ENCODE peak calls at places on chromosomes 4 and X, in nine cellular contexts. One of them, this sample, is unnamed.

GRCh38 chr4:25306658-25307057 is 5.9 kb upstream of the ZCCHC4 start:
- DNase-seq in neural crest cell: no peak
- DNase-seq in AG08396: no peak
- DNase-seq in skeletal muscle cell: no peak
- DNase-seq in pancreas: no peak
- DNase-seq in stimulated activated CD8-positive, alpha-beta memory T cell treated with anti-CD3 and anti-CD28 coated beads, Interleukin-15, amount 100 ng/mL, for 4 hours: no peak
- DNase-seq in stimulated activated naive B cell treated with anti-CD40 and anti-IgM and Interleukin-4, amounts not matched to agents 10 μg/mL and 1 μg/mL and 100 μg/mL, for 72 hours: no peak
- DNase-seq in NCI-H226: no peak
- DNase-seq in pons: no peak
- DNase-seq in this sample: no peak

GRCh38 chr4:76772498-76773106 is 125.3 kb downstream of the SOWAHB start:
- DNase-seq in skeletal muscle cell: peak
- DNase-seq in pons: no peak
- DNase-seq in stimulated activated naive B cell treated with anti-CD40 and anti-IgM and Interleukin-4, amounts not matched to agents 10 μg/mL and 1 μg/mL and 100 μg/mL, for 72 hours: no peak
- DNase-seq in pancreas: no peak
- DNase-seq in NCI-H226: peak
- DNase-seq in neural crest cell: no peak
- DNase-seq in stimulated activated CD8-positive, alpha-beta memory T cell treated with anti-CD3 and anti-CD28 coated beads, Interleukin-15, amount 100 ng/mL, for 4 hours: no peak
- DNase-seq in AG08396: no peak
- DNase-seq in this sample: no peak

GRCh38 chr4:106323119-106323518 is 6.8 kb downstream of the AIMP1 start:
- DNase-seq in stimulated activated CD8-positive, alpha-beta memory T cell treated with anti-CD3 and anti-CD28 coated beads, Interleukin-15, amount 100 ng/mL, for 4 hours: no peak
- DNase-seq in pons: no peak
- DNase-seq in NCI-H226: no peak
- DNase-seq in skeletal muscle cell: no peak
- DNase-seq in pancreas: no peak
- DNase-seq in AG08396: no peak
- DNase-seq in neural crest cell: no peak
- DNase-seq in stimulated activated naive B cell treated with anti-CD40 and anti-IgM and Interleukin-4, amounts not matched to agents 10 μg/mL and 1 μg/mL and 100 μg/mL, for 72 hours: no peak
- DNase-seq in this sample: no peak

GRCh38 chr4:78476108-78476704 is 75.4 kb upstream of the ANXA3 start:
- DNase-seq in stimulated activated naive B cell treated with anti-CD40 and anti-IgM and Interleukin-4, amounts not matched to agents 10 μg/mL and 1 μg/mL and 100 μg/mL, for 72 hours: no peak
- DNase-seq in AG08396: no peak
- DNase-seq in pancreas: no peak
- DNase-seq in stimulated activated CD8-positive, alpha-beta memory T cell treated with anti-CD3 and anti-CD28 coated beads, Interleukin-15, amount 100 ng/mL, for 4 hours: no peak
- DNase-seq in skeletal muscle cell: no peak
- DNase-seq in neural crest cell: no peak
- DNase-seq in pons: no peak
- DNase-seq in NCI-H226: no peak
- DNase-seq in this sample: no peak

GRCh38 chrX:123648028-123648810 is 84.6 kb downstream of the THOC2 start:
- DNase-seq in stimulated activated naive B cell treated with anti-CD40 and anti-IgM and Interleukin-4, amounts not matched to agents 10 μg/mL and 1 μg/mL and 100 μg/mL, for 72 hours: peak
- DNase-seq in AG08396: peak
- DNase-seq in pons: no peak
- DNase-seq in skeletal muscle cell: peak
- DNase-seq in NCI-H226: no peak
- DNase-seq in pancreas: no peak
- DNase-seq in neural crest cell: peak
- DNase-seq in stimulated activated CD8-positive, alpha-beta memory T cell treated with anti-CD3 and anti-CD28 coated beads, Interleukin-15, amount 100 ng/mL, for 4 hours: no peak
- DNase-seq in this sample: peak

GRCh38 chrX:44043496-44043895 is 70.3 kb upstream of the NDP start:
- DNase-seq in skeletal muscle cell: no peak
- DNase-seq in NCI-H226: no peak
- DNase-seq in AG08396: no peak
- DNase-seq in pancreas: no peak
- DNase-seq in neural crest cell: no peak
- DNase-seq in pons: no peak
- DNase-seq in stimulated activated CD8-positive, alpha-beta memory T cell treated with anti-CD3 and anti-CD28 coated beads, Interleukin-15, amount 100 ng/mL, for 4 hours: no peak
- DNase-seq in stimulated activated naive B cell treated with anti-CD40 and anti-IgM and Interleukin-4, amounts not matched to agents 10 μg/mL and 1 μg/mL and 100 μg/mL, for 72 hours: no peak
- DNase-seq in this sample: no peak

GRCh38 chrX:10190367-10190766 is 33.6 kb downstream of the CLCN4 start:
- DNase-seq in pons: peak
- DNase-seq in skeletal muscle cell: no peak
- DNase-seq in NCI-H226: peak
- DNase-seq in stimulated activated naive B cell treated with anti-CD40 and anti-IgM and Interleukin-4, amounts not matched to agents 10 μg/mL and 1 μg/mL and 100 μg/mL, for 72 hours: no peak
- DNase-seq in AG08396: peak
- DNase-seq in neural crest cell: peak
- DNase-seq in stimulated activated CD8-positive, alpha-beta memory T cell treated with anti-CD3 and anti-CD28 coated beads, Interleukin-15, amount 100 ng/mL, for 4 hours: no peak
- DNase-seq in pancreas: no peak
- DNase-seq in this sample: peak

GRCh38 chr4:133148690-133149363 is at the start of gene PCDH10:
- DNase-seq in neural crest cell: peak
- DNase-seq in NCI-H226: peak
- DNase-seq in pancreas: peak
- DNase-seq in pons: peak
- DNase-seq in AG08396: peak
- DNase-seq in stimulated activated CD8-positive, alpha-beta memory T cell treated with anti-CD3 and anti-CD28 coated beads, Interleukin-15, amount 100 ng/mL, for 4 hours: no peak
- DNase-seq in skeletal muscle cell: peak
- DNase-seq in stimulated activated naive B cell treated with anti-CD40 and anti-IgM and Interleukin-4, amounts not matched to agents 10 μg/mL and 1 μg/mL and 100 μg/mL, for 72 hours: peak
- DNase-seq in this sample: peak

GRCh38 chr4:111854494-111855087 is 290.7 kb upstream of the FAM241A start:
- DNase-seq in pancreas: peak
- DNase-seq in NCI-H226: peak
- DNase-seq in stimulated activated CD8-positive, alpha-beta memory T cell treated with anti-CD3 and anti-CD28 coated beads, Interleukin-15, amount 100 ng/mL, for 4 hours: no peak
- DNase-seq in neural crest cell: peak
- DNase-seq in skeletal muscle cell: peak
- DNase-seq in AG08396: peak
- DNase-seq in stimulated activated naive B cell treated with anti-CD40 and anti-IgM and Interleukin-4, amounts not matched to agents 10 μg/mL and 1 μg/mL and 100 μg/mL, for 72 hours: no peak
- DNase-seq in pons: peak
- DNase-seq in this sample: peak

GRCh38 chr4:82044141-82044993 is 329.4 kb downstream of the HNRNPD start:
- DNase-seq in skeletal muscle cell: peak
- DNase-seq in pancreas: peak
- DNase-seq in neural crest cell: peak
- DNase-seq in NCI-H226: peak
- DNase-seq in stimulated activated CD8-positive, alpha-beta memory T cell treated with anti-CD3 and anti-CD28 coated beads, Interleukin-15, amount 100 ng/mL, for 4 hours: no peak
- DNase-seq in stimulated activated naive B cell treated with anti-CD40 and anti-IgM and Interleukin-4, amounts not matched to agents 10 μg/mL and 1 μg/mL and 100 μg/mL, for 72 hours: no peak
- DNase-seq in pons: peak
- DNase-seq in AG08396: peak
- DNase-seq in this sample: peak

GRCh38 chr4:112515278-112516075 is 503 bp downstream of the NEUROG2 start:
- DNase-seq in AG08396: peak
- DNase-seq in skeletal muscle cell: no peak
- DNase-seq in pons: no peak
- DNase-seq in pancreas: no peak
- DNase-seq in stimulated activated naive B cell treated with anti-CD40 and anti-IgM and Interleukin-4, amounts not matched to agents 10 μg/mL and 1 μg/mL and 100 μg/mL, for 72 hours: no peak
- DNase-seq in stimulated activated CD8-positive, alpha-beta memory T cell treated with anti-CD3 and anti-CD28 coated beads, Interleukin-15, amount 100 ng/mL, for 4 hours: no peak
- DNase-seq in NCI-H226: no peak
- DNase-seq in neural crest cell: peak
- DNase-seq in this sample: no peak

GRCh38 chr4:169142906-169143305 is 127.8 kb downstream of the SH3RF1 start:
- DNase-seq in stimulated activated CD8-positive, alpha-beta memory T cell treated with anti-CD3 and anti-CD28 coated beads, Interleukin-15, amount 100 ng/mL, for 4 hours: no peak
- DNase-seq in pons: no peak
- DNase-seq in skeletal muscle cell: no peak
- DNase-seq in stimulated activated naive B cell treated with anti-CD40 and anti-IgM and Interleukin-4, amounts not matched to agents 10 μg/mL and 1 μg/mL and 100 μg/mL, for 72 hours: no peak
- DNase-seq in AG08396: no peak
- DNase-seq in pancreas: no peak
- DNase-seq in neural crest cell: no peak
- DNase-seq in NCI-H226: no peak
- DNase-seq in this sample: no peak

GRCh38 chrX:40100141-40100536 is 2.4 kb upstream of the BCOR start:
- DNase-seq in pons: no peak
- DNase-seq in AG08396: peak
- DNase-seq in neural crest cell: no peak
- DNase-seq in NCI-H226: no peak
- DNase-seq in pancreas: no peak
- DNase-seq in stimulated activated naive B cell treated with anti-CD40 and anti-IgM and Interleukin-4, amounts not matched to agents 10 μg/mL and 1 μg/mL and 100 μg/mL, for 72 hours: no peak
- DNase-seq in skeletal muscle cell: no peak
- DNase-seq in stimulated activated CD8-positive, alpha-beta memory T cell treated with anti-CD3 and anti-CD28 coated beads, Interleukin-15, amount 100 ng/mL, for 4 hours: no peak
- DNase-seq in this sample: no peak

GRCh38 chrX:74015379-74016019 is 288.5 kb upstream of the ZCCHC13 start:
- DNase-seq in stimulated activated CD8-positive, alpha-beta memory T cell treated with anti-CD3 and anti-CD28 coated beads, Interleukin-15, amount 100 ng/mL, for 4 hours: peak
- DNase-seq in skeletal muscle cell: peak
- DNase-seq in stimulated activated naive B cell treated with anti-CD40 and anti-IgM and Interleukin-4, amounts not matched to agents 10 μg/mL and 1 μg/mL and 100 μg/mL, for 72 hours: peak
- DNase-seq in AG08396: peak
- DNase-seq in neural crest cell: peak
- DNase-seq in pancreas: peak
- DNase-seq in pons: peak
- DNase-seq in NCI-H226: peak
- DNase-seq in this sample: peak

GRCh38 chr4:1826531-1827350 is 29.2 kb downstream of the LETM1 start:
- DNase-seq in skeletal muscle cell: no peak
- DNase-seq in pancreas: no peak
- DNase-seq in stimulated activated naive B cell treated with anti-CD40 and anti-IgM and Interleukin-4, amounts not matched to agents 10 μg/mL and 1 μg/mL and 100 μg/mL, for 72 hours: no peak
- DNase-seq in pons: no peak
- DNase-seq in NCI-H226: no peak
- DNase-seq in neural crest cell: no peak
- DNase-seq in AG08396: no peak
- DNase-seq in stimulated activated CD8-positive, alpha-beta memory T cell treated with anti-CD3 and anti-CD28 coated beads, Interleukin-15, amount 100 ng/mL, for 4 hours: no peak
- DNase-seq in this sample: no peak

GRCh38 chrX:97027384-97027922 is 143.7 kb downstream of the RPA4 start:
- DNase-seq in stimulated activated naive B cell treated with anti-CD40 and anti-IgM and Interleukin-4, amounts not matched to agents 10 μg/mL and 1 μg/mL and 100 μg/mL, for 72 hours: no peak
- DNase-seq in skeletal muscle cell: no peak
- DNase-seq in stimulated activated CD8-positive, alpha-beta memory T cell treated with anti-CD3 and anti-CD28 coated beads, Interleukin-15, amount 100 ng/mL, for 4 hours: no peak
- DNase-seq in neural crest cell: no peak
- DNase-seq in AG08396: no peak
- DNase-seq in pons: peak
- DNase-seq in pancreas: no peak
- DNase-seq in NCI-H226: no peak
- DNase-seq in this sample: no peak

GRCh38 chr4:128796934-128797333 is 12.6 kb upstream of the JADE1 start:
- DNase-seq in stimulated activated naive B cell treated with anti-CD40 and anti-IgM and Interleukin-4, amounts not matched to agents 10 μg/mL and 1 μg/mL and 100 μg/mL, for 72 hours: no peak
- DNase-seq in pancreas: no peak
- DNase-seq in stimulated activated CD8-positive, alpha-beta memory T cell treated with anti-CD3 and anti-CD28 coated beads, Interleukin-15, amount 100 ng/mL, for 4 hours: no peak
- DNase-seq in skeletal muscle cell: no peak
- DNase-seq in pons: no peak
- DNase-seq in AG08396: no peak
- DNase-seq in NCI-H226: peak
- DNase-seq in neural crest cell: no peak
- DNase-seq in this sample: no peak

GRCh38 chr4:33924239-33924638 is 2320.1 kb downstream of the ARAP2 start:
- DNase-seq in neural crest cell: no peak
- DNase-seq in pons: no peak
- DNase-seq in AG08396: no peak
- DNase-seq in NCI-H226: peak
- DNase-seq in stimulated activated CD8-positive, alpha-beta memory T cell treated with anti-CD3 and anti-CD28 coated beads, Interleukin-15, amount 100 ng/mL, for 4 hours: no peak
- DNase-seq in skeletal muscle cell: peak
- DNase-seq in stimulated activated naive B cell treated with anti-CD40 and anti-IgM and Interleukin-4, amounts not matched to agents 10 μg/mL and 1 μg/mL and 100 μg/mL, for 72 hours: no peak
- DNase-seq in pancreas: no peak
- DNase-seq in this sample: peak

GRCh38 chrX:2967998-2968909 is 38.1 kb upstream of the ARSH start:
- DNase-seq in AG08396: no peak
- DNase-seq in pancreas: no peak
- DNase-seq in stimulated activated naive B cell treated with anti-CD40 and anti-IgM and Interleukin-4, amounts not matched to agents 10 μg/mL and 1 μg/mL and 100 μg/mL, for 72 hours: peak
- DNase-seq in skeletal muscle cell: peak
- DNase-seq in NCI-H226: no peak
- DNase-seq in neural crest cell: peak
- DNase-seq in pons: peak
- DNase-seq in stimulated activated CD8-positive, alpha-beta memory T cell treated with anti-CD3 and anti-CD28 coated beads, Interleukin-15, amount 100 ng/mL, for 4 hours: no peak
- DNase-seq in this sample: peak

GRCh38 chr4:15695240-15695699 is 7.6 kb upstream of the BST1 start:
- DNase-seq in NCI-H226: peak
- DNase-seq in stimulated activated naive B cell treated with anti-CD40 and anti-IgM and Interleukin-4, amounts not matched to agents 10 μg/mL and 1 μg/mL and 100 μg/mL, for 72 hours: no peak
- DNase-seq in pons: no peak
- DNase-seq in pancreas: no peak
- DNase-seq in skeletal muscle cell: peak
- DNase-seq in stimulated activated CD8-positive, alpha-beta memory T cell treated with anti-CD3 and anti-CD28 coated beads, Interleukin-15, amount 100 ng/mL, for 4 hours: no peak
- DNase-seq in AG08396: peak
- DNase-seq in neural crest cell: no peak
- DNase-seq in this sample: peak

GRCh38 chrX:153639177-153640044 is 7.6 kb upstream of the DUSP9 start:
- DNase-seq in stimulated activated naive B cell treated with anti-CD40 and anti-IgM and Interleukin-4, amounts not matched to agents 10 μg/mL and 1 μg/mL and 100 μg/mL, for 72 hours: no peak
- DNase-seq in NCI-H226: no peak
- DNase-seq in AG08396: no peak
- DNase-seq in pancreas: no peak
- DNase-seq in skeletal muscle cell: no peak
- DNase-seq in pons: no peak
- DNase-seq in stimulated activated CD8-positive, alpha-beta memory T cell treated with anti-CD3 and anti-CD28 coated beads, Interleukin-15, amount 100 ng/mL, for 4 hours: no peak
- DNase-seq in neural crest cell: no peak
- DNase-seq in this sample: no peak

GRCh38 chrX:2610246-2611170 is 80.6 kb upstream of the CD99 start:
- DNase-seq in stimulated activated naive B cell treated with anti-CD40 and anti-IgM and Interleukin-4, amounts not matched to agents 10 μg/mL and 1 μg/mL and 100 μg/mL, for 72 hours: no peak
- DNase-seq in NCI-H226: no peak
- DNase-seq in skeletal muscle cell: no peak
- DNase-seq in stimulated activated CD8-positive, alpha-beta memory T cell treated with anti-CD3 and anti-CD28 coated beads, Interleukin-15, amount 100 ng/mL, for 4 hours: no peak
- DNase-seq in neural crest cell: no peak
- DNase-seq in pons: no peak
- DNase-seq in AG08396: no peak
- DNase-seq in pancreas: no peak
- DNase-seq in this sample: peak

GRCh38 chr4:162410854-162411253 is 247.1 kb upstream of the FSTL5 start:
- DNase-seq in skeletal muscle cell: no peak
- DNase-seq in pons: no peak
- DNase-seq in neural crest cell: no peak
- DNase-seq in AG08396: no peak
- DNase-seq in stimulated activated naive B cell treated with anti-CD40 and anti-IgM and Interleukin-4, amounts not matched to agents 10 μg/mL and 1 μg/mL and 100 μg/mL, for 72 hours: no peak
- DNase-seq in stimulated activated CD8-positive, alpha-beta memory T cell treated with anti-CD3 and anti-CD28 coated beads, Interleukin-15, amount 100 ng/mL, for 4 hours: no peak
- DNase-seq in NCI-H226: no peak
- DNase-seq in pancreas: no peak
- DNase-seq in this sample: no peak

GRCh38 chr4:25069014-25069413 is 38.3 kb upstream of the LGI2 start:
- DNase-seq in pancreas: no peak
- DNase-seq in pons: no peak
- DNase-seq in stimulated activated CD8-positive, alpha-beta memory T cell treated with anti-CD3 and anti-CD28 coated beads, Interleukin-15, amount 100 ng/mL, for 4 hours: no peak
- DNase-seq in neural crest cell: no peak
- DNase-seq in skeletal muscle cell: no peak
- DNase-seq in stimulated activated naive B cell treated with anti-CD40 and anti-IgM and Interleukin-4, amounts not matched to agents 10 μg/mL and 1 μg/mL and 100 μg/mL, for 72 hours: no peak
- DNase-seq in NCI-H226: no peak
- DNase-seq in AG08396: no peak
- DNase-seq in this sample: no peak

GRCh38 chr4:2441393-2442174 is 22.8 kb downstream of the CFAP99 start:
- DNase-seq in neural crest cell: peak
- DNase-seq in NCI-H226: peak
- DNase-seq in pancreas: peak
- DNase-seq in skeletal muscle cell: no peak
- DNase-seq in stimulated activated naive B cell treated with anti-CD40 and anti-IgM and Interleukin-4, amounts not matched to agents 10 μg/mL and 1 μg/mL and 100 μg/mL, for 72 hours: peak
- DNase-seq in stimulated activated CD8-positive, alpha-beta memory T cell treated with anti-CD3 and anti-CD28 coated beads, Interleukin-15, amount 100 ng/mL, for 4 hours: peak
- DNase-seq in AG08396: peak
- DNase-seq in pons: no peak
- DNase-seq in this sample: no peak

GRCh38 chrX:69795702-69796101 is 179.8 kb downstream of the EDA start:
- DNase-seq in NCI-H226: no peak
- DNase-seq in neural crest cell: no peak
- DNase-seq in pons: no peak
- DNase-seq in skeletal muscle cell: no peak
- DNase-seq in stimulated activated CD8-positive, alpha-beta memory T cell treated with anti-CD3 and anti-CD28 coated beads, Interleukin-15, amount 100 ng/mL, for 4 hours: no peak
- DNase-seq in pancreas: no peak
- DNase-seq in AG08396: no peak
- DNase-seq in stimulated activated naive B cell treated with anti-CD40 and anti-IgM and Interleukin-4, amounts not matched to agents 10 μg/mL and 1 μg/mL and 100 μg/mL, for 72 hours: no peak
- DNase-seq in this sample: no peak

GRCh38 chrX:8738588-8739189 is 6.8 kb upstream of the ANOS1 start:
- DNase-seq in skeletal muscle cell: no peak
- DNase-seq in pancreas: peak
- DNase-seq in stimulated activated naive B cell treated with anti-CD40 and anti-IgM and Interleukin-4, amounts not matched to agents 10 μg/mL and 1 μg/mL and 100 μg/mL, for 72 hours: no peak
- DNase-seq in pons: peak
- DNase-seq in neural crest cell: peak
- DNase-seq in AG08396: peak
- DNase-seq in stimulated activated CD8-positive, alpha-beta memory T cell treated with anti-CD3 and anti-CD28 coated beads, Interleukin-15, amount 100 ng/mL, for 4 hours: no peak
- DNase-seq in NCI-H226: no peak
- DNase-seq in this sample: peak

GRCh38 chr4:33052241-33052640 is 2332.1 kb downstream of the PCDH7 start:
- DNase-seq in pons: no peak
- DNase-seq in pancreas: no peak
- DNase-seq in neural crest cell: no peak
- DNase-seq in stimulated activated naive B cell treated with anti-CD40 and anti-IgM and Interleukin-4, amounts not matched to agents 10 μg/mL and 1 μg/mL and 100 μg/mL, for 72 hours: no peak
- DNase-seq in skeletal muscle cell: no peak
- DNase-seq in AG08396: no peak
- DNase-seq in stimulated activated CD8-positive, alpha-beta memory T cell treated with anti-CD3 and anti-CD28 coated beads, Interleukin-15, amount 100 ng/mL, for 4 hours: no peak
- DNase-seq in NCI-H226: no peak
- DNase-seq in this sample: peak

GRCh38 chr4:56871357-56871993 is 36.2 kb upstream of the REST start:
- DNase-seq in pons: peak
- DNase-seq in skeletal muscle cell: no peak
- DNase-seq in stimulated activated CD8-positive, alpha-beta memory T cell treated with anti-CD3 and anti-CD28 coated beads, Interleukin-15, amount 100 ng/mL, for 4 hours: no peak
- DNase-seq in NCI-H226: no peak
- DNase-seq in stimulated activated naive B cell treated with anti-CD40 and anti-IgM and Interleukin-4, amounts not matched to agents 10 μg/mL and 1 μg/mL and 100 μg/mL, for 72 hours: peak
- DNase-seq in AG08396: no peak
- DNase-seq in pancreas: no peak
- DNase-seq in neural crest cell: peak
- DNase-seq in this sample: no peak

GRCh38 chr4:128630881-128631280 is 178.6 kb upstream of the JADE1 start:
- DNase-seq in stimulated activated CD8-positive, alpha-beta memory T cell treated with anti-CD3 and anti-CD28 coated beads, Interleukin-15, amount 100 ng/mL, for 4 hours: no peak
- DNase-seq in AG08396: no peak
- DNase-seq in NCI-H226: no peak
- DNase-seq in pancreas: no peak
- DNase-seq in stimulated activated naive B cell treated with anti-CD40 and anti-IgM and Interleukin-4, amounts not matched to agents 10 μg/mL and 1 μg/mL and 100 μg/mL, for 72 hours: no peak
- DNase-seq in neural crest cell: no peak
- DNase-seq in skeletal muscle cell: no peak
- DNase-seq in pons: no peak
- DNase-seq in this sample: peak